ENCODE peak calls at places on chromosomes 13 and 19, in four cellular contexts. W is IMR-90, G is H1, X is H9. N is an unnamed sample.
A peak's percentile ranks its signal among the peaks of the same experiment; 100 is the strongest.

GRCh38 chr19:46644720-46645119 is 8.7 kb upstream of the GNG8 start:
- DNase-seq in W (no peak), G (no peak), X (no peak), N (no peak)

GRCh38 chr19:53034948-53035675 is 9.4 kb upstream of the ERVV-2 start:
- DNase-seq in W (no peak), G (no peak), X (no peak), N (no peak)

GRCh38 chr13:41587490-41587889 is 130.1 kb downstream of the RGCC start:
- DNase-seq in W (no peak), G (peak; percentile 62), X (peak; percentile 60), N (peak; percentile 45)

GRCh38 chr13:35496011-35496410 is 19.5 kb upstream of the MAB21L1 start:
- DNase-seq in W (no peak), G (no peak), X (no peak), N (no peak)

GRCh38 chr13:110576736-110577476 is 15.4 kb upstream of the RAB20 start:
- DNase-seq in W (no peak), G (no peak), X (no peak), N (no peak)

GRCh38 chr13:30872685-30873443 is 33.2 kb upstream of the MEDAG start:
- DNase-seq in W (peak; percentile 94), G (no peak), X (peak; percentile 81), N (peak; percentile 95)

GRCh38 chr13:80048030-80048429 is 292.9 kb downstream of the SPRY2 start:
- DNase-seq in W (no peak), G (no peak), X (no peak), N (no peak)

GRCh38 chr19:38375098-38375493 is 725 bp downstream of the PSMD8 start:
- DNase-seq in W (peak; percentile 11), G (no peak), X (no peak), N (no peak)

GRCh38 chr13:20118268-20119140 is 42.3 kb downstream of the GJA3 start:
- DNase-seq in W (no peak), G (no peak), X (peak; percentile 70), N (peak; percentile 57)

GRCh38 chr19:7360393-7360984 is 11.8 kb downstream of the ARHGEF18 start:
- DNase-seq in W (peak; percentile 16), G (no peak), X (no peak), N (no peak)

GRCh38 chr19:3360494-3361383 is 5.6 kb upstream of the NFIC start:
- DNase-seq in W (no peak), G (peak; percentile 61), X (no peak), N (no peak)

GRCh38 chr19:48385461-48386087 is 5.8 kb downstream of the KDELR1 start:
- DNase-seq in W (no peak), G (no peak), X (no peak), N (no peak)

GRCh38 chr19:18773682-18774081 is 17.4 kb downstream of the COMP start:
- DNase-seq in W (no peak), G (no peak), X (no peak), N (no peak)
- H4K5ac ChIP-seq in W (no peak overlapping the region), G (no peak overlapping the region), X (no peak overlapping the region), N (no peak overlapping the region)

DNA sequence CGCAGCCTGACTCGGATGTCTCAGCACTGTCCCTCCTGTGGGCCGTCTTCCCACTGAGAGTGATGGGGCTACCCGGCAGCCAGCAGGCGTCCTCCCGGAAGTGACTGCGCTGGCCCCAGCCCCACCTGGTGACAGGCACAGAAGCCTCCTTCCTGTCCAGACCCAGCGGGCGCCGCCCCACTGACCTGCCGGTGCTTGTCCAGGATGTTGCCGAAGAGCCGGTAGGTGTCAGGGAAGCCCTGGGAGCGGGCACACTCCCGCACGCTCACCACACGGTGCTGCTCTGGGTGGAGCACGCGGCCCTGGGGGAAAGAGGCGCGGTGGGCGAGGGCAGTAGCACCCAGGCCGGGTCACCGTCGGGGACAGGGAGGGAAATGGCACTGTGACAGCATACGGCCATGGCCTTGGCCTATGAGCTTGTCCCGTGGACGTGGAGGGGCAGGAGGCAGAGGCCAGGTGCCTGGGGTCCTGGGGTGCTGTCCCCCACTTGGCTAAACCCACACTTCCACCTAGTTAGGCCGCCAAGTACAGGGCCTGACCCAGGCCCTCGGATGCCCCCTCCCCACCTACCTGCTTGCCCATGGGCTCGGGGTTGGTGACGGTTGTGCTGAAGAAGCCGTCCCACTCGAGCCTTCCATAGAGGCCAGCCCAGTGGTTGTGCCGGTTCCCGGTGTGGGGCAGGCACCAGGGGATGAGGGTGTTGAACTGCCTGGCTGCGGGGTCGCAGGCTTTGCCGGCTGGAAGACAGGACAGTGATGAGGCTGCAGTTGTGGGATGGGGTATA is 16.0 kb upstream of the EIF3G start:
- DNase-seq in W (no peak), G (no peak), X (no peak), N (no peak)
- H3K27ac ChIP-seq in W (no peak overlapping the region), G (no peak overlapping the region), X (no peak overlapping the region), N (no peak overlapping the region)

DNA sequence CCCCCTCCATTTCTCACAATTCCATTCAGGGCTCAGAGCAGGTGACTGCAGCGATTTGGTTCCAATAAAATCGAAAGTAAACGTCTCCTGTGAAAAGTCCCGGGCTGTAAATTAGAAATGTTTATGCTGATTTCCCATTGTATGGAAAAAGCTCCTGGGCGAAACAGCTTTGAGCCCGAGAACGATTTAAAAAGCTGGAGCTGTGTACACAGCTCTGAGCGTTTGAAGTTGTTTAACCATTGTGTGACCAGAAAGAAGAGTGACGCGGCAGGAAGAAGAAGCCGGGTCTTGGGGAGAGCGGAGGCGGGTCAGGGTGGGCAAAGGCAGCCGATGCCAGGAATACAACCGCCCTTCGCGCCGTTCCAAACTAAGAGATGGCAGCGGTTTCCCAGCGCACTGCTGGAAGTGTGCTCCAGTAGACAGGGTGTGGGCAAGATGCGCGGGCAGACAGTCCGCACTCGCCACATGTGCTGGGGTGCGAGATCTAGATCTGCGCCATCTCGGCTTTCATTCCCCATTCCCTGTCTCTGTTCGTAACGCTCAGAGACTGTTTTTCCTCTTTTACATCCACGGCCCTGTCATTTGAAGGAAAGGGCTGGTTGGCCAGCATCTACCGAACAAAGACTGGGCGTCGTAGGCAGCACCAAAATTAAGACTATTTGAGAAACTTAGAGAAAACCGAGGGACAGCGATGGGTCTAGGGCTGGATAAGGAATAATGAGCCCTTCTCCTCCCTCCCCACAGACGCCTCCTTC is 960 bp upstream of the GSX1 start:
- DNase-seq in W (no peak), G (peak; percentile 50), X (no peak), N (no peak)
- H3K4ac ChIP-seq in W (no peak overlapping the region), G (no peak overlapping the region), X (no peak overlapping the region), N (no peak overlapping the region)

GRCh38 chr13:33331962-33332361 is 46.4 kb upstream of the STARD13 start:
- DNase-seq in W (no peak), G (no peak), X (no peak), N (no peak)

GRCh38 chr13:33330483-33330882 is 44.9 kb upstream of the STARD13 start:
- DNase-seq in W (no peak), G (no peak), X (no peak), N (no peak)

GRCh38 chr13:33326723-33327122 is 41.2 kb upstream of the STARD13 start:
- DNase-seq in W (no peak), G (no peak), X (no peak), N (no peak)

GRCh38 chr13:33326246-33326645 is 40.7 kb upstream of the STARD13 start:
- DNase-seq in W (no peak), G (no peak), X (no peak), N (no peak)

DNA sequence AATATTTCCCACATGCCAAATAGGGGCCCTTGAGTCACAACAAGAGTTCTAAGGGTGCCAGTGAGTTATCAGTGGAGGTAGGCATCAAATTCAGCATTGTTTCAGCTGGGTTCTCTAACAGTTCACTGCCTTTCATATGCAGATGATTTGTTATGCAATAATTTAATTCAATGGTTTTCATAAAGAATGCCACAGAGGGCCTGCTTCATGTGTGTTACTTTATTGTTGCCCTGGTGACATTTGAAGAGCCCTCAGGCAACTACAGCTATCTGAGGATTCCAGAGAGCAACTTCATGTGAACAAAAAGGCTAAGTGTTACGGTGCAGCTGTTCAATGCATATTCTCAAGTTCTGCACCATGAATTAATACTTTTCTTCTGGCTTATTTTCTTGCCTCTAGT is 43.1 kb upstream of the STARD13 start:
- DNase-seq in W (no peak), G (no peak), X (no peak), N (peak; percentile 8)
- H4K5ac ChIP-seq in W (peak overlapping the region; percentile 82), G (no peak overlapping the region), X (no peak overlapping the region), N (no peak overlapping the region)

DNA sequence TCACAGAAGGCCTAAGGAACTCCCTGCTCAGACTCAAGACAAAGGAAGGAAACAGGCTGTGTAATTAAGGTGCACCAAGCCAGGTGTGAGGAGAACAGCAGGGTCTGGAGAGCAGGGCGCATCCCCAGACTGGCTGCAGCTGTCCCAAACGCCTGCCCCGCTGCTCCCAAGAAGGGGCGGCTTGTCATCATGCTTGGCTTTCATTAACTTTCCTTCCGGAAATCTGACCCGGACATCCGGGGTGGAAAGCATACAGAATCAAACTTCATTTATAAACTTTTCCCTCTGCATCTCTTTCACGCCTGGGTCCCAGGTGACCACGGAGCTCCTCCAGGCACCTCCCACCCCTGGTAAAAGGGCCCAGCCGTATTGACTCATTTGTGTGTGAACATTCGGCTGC is 31.7 kb downstream of the TSHZ3 start:
- DNase-seq in W (no peak), G (no peak), X (no peak), N (no peak)
- H3K27ac ChIP-seq in W (peak overlapping the region; percentile 53), G (no peak overlapping the region), X (no peak overlapping the region), N (no peak overlapping the region)

DNA sequence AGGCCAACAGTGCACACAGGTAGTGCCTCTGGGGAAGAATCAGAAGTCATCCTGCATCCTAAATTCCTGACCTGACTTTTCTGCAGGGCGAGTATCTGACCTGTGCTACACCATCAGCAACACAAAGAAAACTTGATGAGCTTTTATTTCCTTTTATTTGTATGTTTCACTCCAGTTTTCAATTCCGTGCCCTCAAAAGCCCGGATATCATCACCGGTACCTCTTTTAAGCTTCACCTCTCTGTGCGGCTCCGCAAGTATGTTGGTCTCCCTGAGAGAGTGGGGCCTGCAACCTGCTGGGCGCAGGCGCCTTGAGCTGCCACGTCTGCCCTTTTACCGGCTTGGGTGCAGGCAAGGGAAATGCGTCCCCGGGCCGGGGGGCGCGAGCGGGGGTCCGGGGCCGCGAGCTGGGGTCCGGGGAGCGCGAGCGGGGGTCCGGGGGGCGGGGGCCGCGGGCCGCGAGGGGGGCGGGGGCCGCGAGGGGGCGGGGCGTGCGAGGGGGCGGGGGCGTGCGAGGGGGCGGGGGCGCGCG is 4.3 kb upstream of the DUXA start:
- DNase-seq in W (peak; percentile 39), G (peak; percentile 42), X (peak; percentile 75), N (peak; percentile 61)
- H3K4ac ChIP-seq in W (no peak overlapping the region), G (no peak overlapping the region), X (no peak overlapping the region), N (no peak overlapping the region)

GRCh38 chr19:4742717-4743646 is 19.3 kb upstream of the DPP9 start:
- DNase-seq in W (no peak), G (peak; percentile 69), X (peak; percentile 79), N (peak; percentile 36)
- H4K5ac ChIP-seq in W (no peak overlapping the region), G (no peak overlapping the region), X (no peak overlapping the region), N (no peak overlapping the region)

DNA sequence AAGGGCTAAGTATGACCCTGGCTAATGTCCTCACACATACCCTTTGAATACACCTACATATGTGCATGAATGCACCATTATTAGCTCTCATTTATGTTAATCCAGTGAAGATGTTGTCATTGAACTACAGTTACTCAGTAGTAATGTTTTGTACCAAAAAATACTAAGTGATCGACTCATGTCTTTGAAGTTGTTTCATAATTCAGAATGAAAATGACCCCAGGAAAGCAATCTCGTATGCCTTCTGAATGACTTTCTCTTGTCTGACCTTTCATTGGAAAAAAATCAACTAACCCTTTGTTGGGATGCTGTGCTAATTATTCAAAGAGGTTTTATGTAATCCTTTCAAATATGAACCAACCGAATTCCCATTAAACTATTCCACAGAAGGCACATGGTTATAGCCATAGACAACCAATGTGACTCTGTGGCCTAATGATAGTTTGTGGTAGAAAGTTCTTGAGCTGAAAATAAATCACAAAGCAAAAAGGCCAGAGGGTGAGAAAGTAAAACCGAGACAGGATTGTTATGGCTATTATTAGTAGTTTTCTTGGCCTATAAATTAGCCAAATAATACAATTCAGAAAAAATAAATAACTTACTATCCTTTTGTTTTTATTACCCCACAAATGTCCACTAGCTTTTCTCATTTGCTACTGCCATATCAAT is 86.8 kb upstream of the STARD13 start:
- DNase-seq in W (peak; percentile 33), G (no peak), X (no peak), N (no peak)
- H3K27ac ChIP-seq in W (no peak overlapping the region), G (no peak overlapping the region), X (no peak overlapping the region), N (no peak overlapping the region)

N was measured in mesendoderm.